ENCODE peak calls at places on chromosome 10, in six cellular contexts. U is AG10803; A is T-helper 17 cell; P is stimulated activated CD8-positive, alpha-beta memory T cell treated with anti-CD3 and anti-CD28 coated beads, Interleukin-4, amount 100 ng/mL, for 1 hour; R is ACHN; D is activated T-cell treated with anti-CD3 and anti-CD28 coated beads, Interleukin-2, amount 50 U/mL, for 48 hours. J is an unnamed sample.

GRCh38 chr10:126702181-126702580 is 31.7 kb upstream of the C10orf90 start:
- DNase-seq in U (peak), A (no peak), P (no peak), R (no peak), D (no peak), J (no peak)

GRCh38 chr10:47366056-47366631 is 17.9 kb downstream of the ZNF488 start:
- DNase-seq in U (no peak), A (no peak), P (no peak), R (no peak), D (no peak), J (no peak)

GRCh38 chr10:96236090-96236478 is 35.3 kb downstream of the BLNK start:
- DNase-seq in U (no peak), A (no peak), P (no peak), R (no peak), D (no peak), J (no peak)

GRCh38 chr10:126092806-126093205 is 196.4 kb downstream of the FANK1 start:
- DNase-seq in U (peak), A (no peak), P (no peak), R (no peak), D (no peak), J (no peak)

GRCh38 chr10:28284126-28284525 is 18.7 kb downstream of the MPP7 start:
- DNase-seq in U (no peak), A (no peak), P (no peak), R (no peak), D (no peak), J (no peak)

GRCh38 chr10:112775892-112776679 is 174.0 kb upstream of the TCF7L2 start:
- DNase-seq in U (no peak), A (no peak), P (no peak), R (no peak), D (no peak), J (no peak)

GRCh38 chr10:12609435-12609834 is 260.1 kb downstream of the CAMK1D start:
- DNase-seq in U (no peak), A (no peak), P (no peak), R (no peak), D (no peak), J (no peak)

GRCh38 chr10:110241841-110242240 is 34.4 kb downstream of the MXI1 start:
- DNase-seq in U (no peak), A (no peak), P (no peak), R (no peak), D (no peak), J (no peak)

GRCh38 chr10:116590590-116591444 is at the start of gene PNLIPRP1:
- DNase-seq in U (no peak), A (no peak), P (no peak), R (no peak), D (no peak), J (peak)

GRCh38 chr10:51804861-51805260 is 105.5 kb upstream of the CSTF2T start:
- DNase-seq in U (peak), A (no peak), P (no peak), R (no peak), D (no peak), J (no peak)

GRCh38 chr10:42149027-42149700 is 489.2 kb downstream of the ZNF33B start:
- DNase-seq in U (peak), A (peak), P (no peak), R (no peak), D (no peak), J (no peak)

J was measured in colonic mucosa.